ENCODE peak calls at places on chromosomes 1 and 21, in nine cellular contexts. Z, V, O, M, T, J, D, U and R are unnamed samples.

GRCh38 chr1:11493972-11494655 is 15.2 kb downstream of the DISP3 start:
- DNase-seq in Z (no peak), V (no peak), O (no peak), M (no peak), T (no peak), J (no peak), D (no peak), U (no peak), R (no peak)

GRCh38 chr1:109890115-109890953 is 20.3 kb upstream of the CSF1 start:
- DNase-seq in Z (no peak), V (no peak), O (no peak), M (no peak), T (no peak), J (no peak), D (no peak), U (no peak), R (no peak)

GRCh38 chr1:205600085-205600484 is 31.7 kb downstream of the ELK4 start:
- DNase-seq in Z (no peak), V (no peak), O (no peak), M (no peak), T (no peak), J (no peak), D (peak), U (no peak), R (no peak)

GRCh38 chr1:12556368-12556930 is 61.6 kb downstream of the DHRS3 start:
- DNase-seq in Z (peak), V (no peak), O (peak), M (peak), T (no peak), J (peak), D (peak), U (peak), R (peak)

GRCh38 chr1:41578712-41579335 is 94.3 kb upstream of the EDN2 start:
- DNase-seq in Z (no peak), V (no peak), O (no peak), M (no peak), T (no peak), J (no peak), D (peak), U (peak), R (no peak)

GRCh38 chr1:22108343-22109135 is 34.4 kb downstream of the WNT4 start:
- DNase-seq in Z (peak), V (no peak), O (peak), M (no peak), T (no peak), J (no peak), D (peak), U (no peak), R (no peak)

GRCh38 chr1:145689922-145690321 is 17.2 kb downstream of the PDZK1 start:
- DNase-seq in Z (no peak), V (no peak), O (no peak), M (no peak), T (no peak), J (no peak), D (no peak), U (no peak), R (no peak)

GRCh38 chr1:182644863-182645262 is 39.5 kb downstream of the RGS8 start:
- DNase-seq in Z (no peak), V (no peak), O (no peak), M (no peak), T (no peak), J (no peak), D (no peak), U (no peak), R (no peak)

GRCh38 chr1:195740862-195741261 is 867.4 kb downstream of the KCNT2 start:
- DNase-seq in Z (peak), V (no peak), O (no peak), M (no peak), T (no peak), J (no peak), D (no peak), U (no peak), R (peak)

GRCh38 chr1:204075116-204075636 is 2.3 kb downstream of the SOX13 start:
- DNase-seq in Z (no peak), V (no peak), O (peak), M (no peak), T (no peak), J (no peak), D (no peak), U (no peak), R (no peak)

GRCh38 chr1:58465825-58466617 is 80.5 kb downstream of the OMA1 start:
- DNase-seq in Z (no peak), V (no peak), O (no peak), M (no peak), T (no peak), J (no peak), D (peak), U (no peak), R (peak)

GRCh38 chr1:117825414-117825813 is 104.0 kb downstream of the GDAP2 start:
- DNase-seq in Z (no peak), V (no peak), O (no peak), M (no peak), T (no peak), J (no peak), D (no peak), U (no peak), R (no peak)

GRCh38 chr1:226602186-226603029 is 53.8 kb downstream of the STUM start:
- DNase-seq in Z (peak), V (peak), O (no peak), M (peak), T (peak), J (no peak), D (peak), U (no peak), R (no peak)

GRCh38 chr1:118650084-118650807 is 337.9 kb downstream of the TBX15 start:
- DNase-seq in Z (no peak), V (no peak), O (no peak), M (no peak), T (no peak), J (no peak), D (no peak), U (no peak), R (no peak)

GRCh38 chr1:62841587-62842169 is 57.7 kb downstream of the ATG4C start:
- DNase-seq in Z (peak), V (peak), O (no peak), M (no peak), T (peak), J (no peak), D (peak), U (peak), R (peak)

GRCh38 chr1:234123867-234124266 is 219.4 kb downstream of the SLC35F3 start:
- DNase-seq in Z (no peak), V (no peak), O (no peak), M (no peak), T (no peak), J (no peak), D (peak), U (no peak), R (no peak)

GRCh38 chr1:172719066-172719627 is 60.2 kb downstream of the FASLG start:
- DNase-seq in Z (no peak), V (no peak), O (no peak), M (no peak), T (no peak), J (no peak), D (no peak), U (no peak), R (no peak)

GRCh38 chr1:209733409-209734192 is 22.3 kb upstream of the TRAF3IP3 start:
- DNase-seq in Z (no peak), V (no peak), O (no peak), M (no peak), T (no peak), J (no peak), D (peak), U (no peak), R (no peak)

GRCh38 chr21:15667824-15668223 is 62.0 kb upstream of the USP25 start:
- DNase-seq in Z (no peak), V (no peak), O (no peak), M (no peak), T (no peak), J (no peak), D (no peak), U (no peak), R (no peak)

GRCh38 chr1:86523670-86524354 is 23.1 kb upstream of the CLCA4 start:
- DNase-seq in Z (no peak), V (no peak), O (peak), M (peak), T (no peak), J (no peak), D (no peak), U (no peak), R (no peak)

GRCh38 chr21:31873696-31874599 is 1.1 kb downstream of the HUNK start:
- DNase-seq in Z (no peak), V (no peak), O (peak), M (peak), T (no peak), J (peak), D (peak), U (peak), R (no peak)

GRCh38 chr1:184483101-184483813 is 96.4 kb downstream of the C1orf21 start:
- DNase-seq in Z (peak), V (no peak), O (no peak), M (no peak), T (peak), J (peak), D (peak), U (no peak), R (no peak)

GRCh38 chr21:29164330-29164942 is 34.0 kb downstream of the MAP3K7CL start:
- DNase-seq in Z (no peak), V (peak), O (no peak), M (no peak), T (no peak), J (no peak), D (peak), U (peak), R (no peak)

GRCh38 chr1:111754964-111755320 is 759 bp upstream of the DDX20 start:
- DNase-seq in Z (no peak), V (no peak), O (peak), M (no peak), T (peak), J (no peak), D (peak), U (peak), R (no peak)

GRCh38 chr1:45499415-45499769 is 481 bp downstream of the CCDC163 start:
- DNase-seq in Z (no peak), V (no peak), O (no peak), M (no peak), T (no peak), J (no peak), D (no peak), U (no peak), R (no peak)

GRCh38 chr1:160189649-160190625 is at the start of gene CASQ1:
- DNase-seq in Z (no peak), V (no peak), O (no peak), M (no peak), T (peak), J (no peak), D (peak), U (no peak), R (no peak)

GRCh38 chr1:184959626-184960025 is 14.7 kb downstream of the NIBAN1 start:
- DNase-seq in Z (no peak), V (no peak), O (no peak), M (no peak), T (no peak), J (no peak), D (no peak), U (no peak), R (no peak)

GRCh38 chr1:15684042-15684461 is at the start of gene PLEKHM2:
- DNase-seq in Z (no peak), V (no peak), O (peak), M (peak), T (no peak), J (peak), D (peak), U (no peak), R (no peak)

GRCh38 chr1:84720275-84720780 is 30.1 kb upstream of the SSX2IP start:
- DNase-seq in Z (no peak), V (no peak), O (no peak), M (no peak), T (no peak), J (no peak), D (no peak), U (no peak), R (no peak)

GRCh38 chr1:5747428-5748285 is 244.6 kb downstream of the NPHP4 start:
- DNase-seq in Z (no peak), V (no peak), O (peak), M (peak), T (no peak), J (peak), D (no peak), U (no peak), R (no peak)

GRCh38 chr1:86913399-86913895 is 479 bp downstream of the SELENOF start:
- DNase-seq in Z (no peak), V (no peak), O (no peak), M (no peak), T (no peak), J (no peak), D (peak), U (peak), R (no peak)

GRCh38 chr1:233085566-233085965 is 135.2 kb downstream of the NTPCR start:
- DNase-seq in Z (no peak), V (no peak), O (no peak), M (no peak), T (no peak), J (no peak), D (no peak), U (no peak), R (no peak)

GRCh38 chr1:35451125-35451528 is 106.1 kb downstream of the KIAA0319L start:
- DNase-seq in Z (no peak), V (peak), O (peak), M (peak), T (peak), J (peak), D (peak), U (peak), R (no peak)

GRCh38 chr1:205664399-205665108 is 15.8 kb downstream of the SLC45A3 start:
- DNase-seq in Z (no peak), V (no peak), O (no peak), M (no peak), T (no peak), J (no peak), D (no peak), U (no peak), R (no peak)

DNA sequence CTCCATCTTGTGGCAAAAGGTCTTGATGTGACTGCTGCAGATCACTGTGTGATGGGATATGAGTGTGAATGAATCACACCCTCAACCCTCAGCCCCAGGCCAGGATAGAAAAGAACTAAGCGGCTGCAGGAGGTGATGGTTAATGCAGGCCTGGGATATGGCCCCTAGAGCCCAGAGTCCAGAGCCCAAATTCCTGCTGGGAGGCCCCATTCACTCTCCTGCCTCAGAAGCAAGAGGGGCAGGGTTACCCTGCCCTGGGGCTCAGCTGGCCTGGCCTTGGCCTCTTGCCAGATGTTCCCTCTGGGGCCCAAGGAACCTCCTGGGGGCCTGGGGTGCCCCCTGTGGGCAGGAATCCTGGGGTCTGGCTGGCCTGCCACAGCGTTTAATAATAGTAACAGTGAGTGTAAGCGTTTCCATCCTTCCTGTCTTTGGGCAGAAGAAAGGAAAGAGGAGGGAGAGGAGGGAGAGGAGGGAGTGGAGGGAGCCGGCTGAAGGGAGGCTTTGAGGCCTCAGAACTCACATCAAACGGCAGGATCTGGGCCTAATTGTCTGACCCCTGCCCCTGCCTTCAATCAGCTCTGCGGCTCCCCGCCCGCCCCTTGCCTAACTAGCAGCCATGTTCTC is 26.2 kb downstream of the DMAP1 start:
- DNase-seq in Z (no peak), V (no peak), O (peak), M (no peak), T (peak), J (peak), D (peak), U (no peak), R (no peak)
- TF ChIP-seq CTCF in Z (peak), V (peak), O (no peak), M (peak), T (peak), J (peak), D (peak), U (no peak), R (peak)

DNA sequence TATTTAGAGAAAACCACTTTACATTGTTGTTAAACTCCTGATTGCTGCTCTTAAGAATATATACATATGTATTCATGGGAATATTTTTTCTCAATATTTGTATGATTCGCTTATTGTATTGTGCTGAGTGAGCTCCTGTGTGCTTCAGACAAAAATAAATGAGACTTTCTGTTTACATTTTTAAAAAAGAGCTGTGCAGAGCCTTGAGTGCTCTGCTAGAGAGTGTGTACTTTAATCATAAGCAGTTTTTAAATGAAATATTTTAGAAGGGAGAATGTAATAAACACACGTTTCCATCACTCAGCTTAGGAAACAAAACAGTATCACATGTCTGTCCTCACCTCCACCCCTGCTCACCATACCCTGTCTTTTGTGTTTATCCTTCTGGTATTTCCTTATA is 9.7 kb downstream of the PTPN14 start:
- DNase-seq in Z (no peak), V (no peak), O (no peak), M (no peak), T (no peak), J (no peak), D (no peak), U (no peak), R (no peak)
- H3K4me3 ChIP-seq in Z (no peak), V (no peak), O (no peak), M (no peak), T (no peak), J (no peak), D (no peak), U (no peak), R (no peak)

DNA sequence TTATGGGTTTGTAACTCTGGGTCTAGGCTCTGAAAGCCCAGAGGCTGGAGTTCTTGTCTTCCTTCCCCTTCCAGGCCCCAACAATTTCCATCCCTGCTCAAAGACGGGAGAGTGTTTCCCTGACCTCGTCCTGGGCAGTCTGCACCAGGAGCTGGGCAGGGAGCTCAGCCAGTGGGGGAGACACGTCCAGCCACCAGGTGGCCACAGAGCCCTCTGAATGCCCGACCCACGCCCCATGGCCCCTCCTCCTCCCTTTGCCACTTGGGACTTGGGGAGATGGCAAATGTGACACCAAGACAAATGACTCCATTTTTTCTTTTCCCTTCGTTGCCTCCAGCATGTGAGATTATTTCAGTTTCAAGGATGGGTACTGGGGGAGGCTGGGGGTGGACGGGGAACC is 159.9 kb upstream of the AJAP1 start:
- DNase-seq in Z (no peak), V (no peak), O (no peak), M (no peak), T (no peak), J (no peak), D (no peak), U (no peak), R (no peak)
- TF ChIP-seq CTCF in Z (no peak), V (no peak), O (no peak), M (peak), T (peak), J (no peak), D (no peak), U (no peak), R (no peak)

GRCh38 chr21:42193721-42194120 is 25.2 kb upstream of the ABCG1 start:
- DNase-seq in Z (no peak), V (no peak), O (no peak), M (no peak), T (no peak), J (no peak), D (no peak), U (no peak), R (no peak)
- H3K4me3 ChIP-seq in Z (no peak), V (no peak), O (no peak), M (no peak), T (no peak), J (no peak), D (no peak), U (no peak), R (no peak)

GRCh38 chr1:180632326-180633088 is 685 bp downstream of the XPR1 start:
- DNase-seq in Z (no peak), V (no peak), O (peak), M (peak), T (peak), J (peak), D (peak), U (peak), R (no peak)
- TF ChIP-seq CTCF in Z (peak), V (no peak), O (no peak), M (no peak), T (no peak), J (peak), D (peak), U (peak), R (peak)

DNA sequence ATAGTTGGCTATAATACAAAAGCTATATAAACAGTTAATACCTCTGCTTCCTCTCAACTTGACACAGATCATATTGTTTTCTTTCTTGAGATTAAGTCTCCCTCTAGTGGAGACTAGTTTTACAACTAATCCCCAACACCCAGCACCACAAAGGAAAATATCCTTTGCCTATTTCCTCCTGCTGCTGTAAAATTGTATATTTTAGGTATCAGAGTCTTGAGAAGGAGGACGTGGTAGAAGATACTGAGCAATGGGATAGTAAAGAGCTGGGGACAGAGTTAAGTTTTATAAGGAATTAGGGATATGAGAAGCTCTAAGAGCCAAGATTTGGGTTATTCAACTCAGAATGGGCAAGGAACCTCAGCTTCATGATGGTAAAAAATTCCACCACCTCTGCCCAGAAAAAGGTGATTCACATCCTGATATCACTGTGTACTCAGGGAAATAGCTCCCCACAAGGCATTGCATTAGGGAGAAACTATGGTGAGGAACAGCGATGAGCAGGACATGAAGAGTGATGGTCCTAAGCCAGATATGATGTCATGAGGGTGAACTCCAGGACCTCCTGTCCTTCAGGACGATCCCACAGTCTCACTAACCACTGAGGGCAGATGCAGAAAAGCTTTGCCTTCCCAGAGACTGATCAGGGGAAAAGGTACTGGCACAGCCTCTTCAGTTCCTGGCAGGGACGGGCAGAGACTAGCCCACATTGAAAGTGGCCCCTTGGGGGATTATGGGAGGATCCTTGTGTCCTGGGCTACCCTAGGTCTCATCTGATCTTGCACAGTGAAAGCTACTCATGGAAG is 14.7 kb upstream of the CFAP126 start:
- DNase-seq in Z (peak), V (peak), O (no peak), M (no peak), T (no peak), J (no peak), D (peak), U (peak), R (no peak)
- H3K4me3 ChIP-seq in Z (no peak), V (no peak), O (no peak), M (no peak), T (no peak), J (no peak), D (no peak), U (no peak), R (no peak)

GRCh38 chr1:158116768-158117167 is 63.9 kb upstream of the CD1D start:
- DNase-seq in Z (no peak), V (no peak), O (no peak), M (no peak), T (no peak), J (no peak), D (no peak), U (no peak), R (no peak)
- TF ChIP-seq CTCF in Z (no peak), V (no peak), O (no peak), M (no peak), T (no peak), J (no peak), D (no peak), U (no peak), R (no peak)